ENCODE peak calls at places on chromosome 1, in nine cellular contexts. X is ovary, A is tibial nerve, M is lower leg skin, W is NT2/D1, R is mesendoderm, J is A549, L is heart left ventricle, S is fibroblast of pulmonary artery. V is an unnamed sample.
A peak's percentile ranks its signal among the peaks of the same experiment; 100 is the strongest.

GRCh38 chr1:23908453-23909341 is 4.5 kb downstream of the CNR2 start:
- DNase-seq in X (no peak), A (no peak), M (no peak), W (no peak), R (no peak), J (no peak), L (peak; percentile 29), S (no peak), V (no peak)

GRCh38 chr1:109272021-109272799 is 10.7 kb downstream of the PSRC1 start:
- DNase-seq in X (peak; percentile 48), A (no peak), M (no peak), W (no peak), R (no peak), J (no peak), L (no peak), S (no peak), V (peak; percentile 76)

GRCh38 chr1:226657788-226658537 is 81.1 kb downstream of the ITPKB start:
- DNase-seq in X (no peak), A (no peak), M (no peak), W (no peak), R (no peak), J (no peak), L (no peak), S (no peak), V (no peak)

GRCh38 chr1:192976576-192976975 is 82.6 kb downstream of the UCHL5 start:
- DNase-seq in X (no peak), A (no peak), M (no peak), W (no peak), R (no peak), J (no peak), L (no peak), S (no peak), V (no peak)

GRCh38 chr1:214717323-214717722 is 114.3 kb downstream of the CENPF start:
- DNase-seq in X (no peak), A (no peak), M (no peak), W (no peak), R (no peak), J (no peak), L (no peak), S (no peak), V (peak; percentile 38)

GRCh38 chr1:50959303-50959912 is 659 bp downstream of the FAF1 start:
- DNase-seq in X (no peak), A (peak; percentile 12), M (no peak), W (no peak), R (peak; percentile 55), J (no peak), L (no peak), S (peak; percentile 32), V (peak; percentile 55)

GRCh38 chr1:28297826-28298225 is 31.0 kb upstream of the MED18 start:
- DNase-seq in X (no peak), A (no peak), M (no peak), W (no peak), R (no peak), J (no peak), L (no peak), S (no peak), V (no peak)

GRCh38 chr1:81437649-81438048 is 363.1 kb upstream of the ADGRL2 start:
- DNase-seq in X (no peak), A (no peak), M (no peak), W (no peak), R (no peak), J (no peak), L (no peak), S (no peak), V (no peak)

GRCh38 chr1:229924639-229925038 is 142.4 kb upstream of the GALNT2 start:
- DNase-seq in X (no peak), A (no peak), M (no peak), W (no peak), R (no peak), J (no peak), L (no peak), S (no peak), V (no peak)

GRCh38 chr1:209627349-209628196 is 24.7 kb downstream of the LAMB3 start:
- DNase-seq in X (peak; percentile 90), A (peak; percentile 81), M (peak; percentile 55), W (peak; percentile 92), R (peak; percentile 91), J (peak; percentile 69), L (peak; percentile 79), S (peak; percentile 77), V (peak; percentile 90)

GRCh38 chr1:86825294-86825693 is 88.6 kb downstream of the SELENOF start:
- DNase-seq in X (no peak), A (no peak), M (no peak), W (no peak), R (no peak), J (no peak), L (no peak), S (peak; percentile 25), V (peak; percentile 52)

GRCh38 chr1:2240251-2241156 is 12.4 kb downstream of the SKI start:
- DNase-seq in X (peak; percentile 68), A (peak; percentile 69), M (peak; percentile 60), W (no peak), R (no peak), J (no peak), L (peak; percentile 76), S (peak; percentile 67), V (no peak)

DNA sequence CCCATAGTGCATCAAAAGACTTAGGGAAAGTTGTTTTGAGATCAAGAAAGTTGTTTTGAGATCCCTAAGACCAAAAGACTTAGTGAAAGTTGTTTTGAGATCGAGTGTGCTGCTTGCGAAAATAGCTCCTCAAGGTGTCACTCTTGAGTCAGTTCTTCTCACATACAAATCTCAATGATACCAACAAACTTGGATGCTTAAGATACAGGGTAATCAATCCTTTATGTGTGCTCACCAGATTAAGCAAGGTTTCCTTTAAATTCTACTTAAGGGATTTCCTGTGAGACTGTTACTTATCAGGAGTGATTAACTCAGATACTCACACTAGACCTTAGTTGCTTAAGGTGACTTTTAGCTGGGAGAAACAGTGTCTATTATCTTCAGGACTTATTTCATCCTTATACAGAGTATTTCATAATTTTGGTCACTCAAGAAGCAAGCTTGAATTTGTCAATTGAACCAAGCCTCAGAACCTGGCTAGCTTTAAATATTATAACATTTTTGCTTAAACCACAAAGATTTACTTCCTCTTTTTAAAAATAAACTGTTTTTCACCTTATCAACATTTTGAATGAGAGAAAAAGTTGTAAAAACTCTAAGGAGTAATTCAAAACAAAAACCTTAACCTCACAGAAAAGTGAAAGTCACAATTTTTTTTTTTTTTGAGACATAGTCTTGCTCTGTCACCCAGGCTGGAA is 8.0 kb upstream of the RLF start:
- DNase-seq in X (no peak), A (peak; percentile 37), M (no peak), W (peak; percentile 44), R (peak; percentile 76), J (peak; percentile 61), L (no peak), S (peak; percentile 82), V (peak; percentile 16)
- H3K4me3 ChIP-seq in X (no peak overlapping the region), A (no peak overlapping the region), M (no peak overlapping the region), W (no peak overlapping the region), R (no peak overlapping the region), J (no peak overlapping the region), L (no peak overlapping the region), S (peak overlapping the region; percentile 9), V (no peak overlapping the region)

GRCh38 chr1:221712776-221713431 is 29.0 kb downstream of the DUSP10 start:
- DNase-seq in X (no peak), A (no peak), M (no peak), W (no peak), R (no peak), J (no peak), L (no peak), S (no peak), V (no peak)

GRCh38 chr1:221712198-221712684 is 29.6 kb downstream of the DUSP10 start:
- DNase-seq in X (no peak), A (no peak), M (peak; percentile 33), W (no peak), R (no peak), J (peak; percentile 75), L (no peak), S (peak; percentile 78), V (peak; percentile 17)

GRCh38 chr1:221711156-221711577 is 30.7 kb downstream of the DUSP10 start:
- DNase-seq in X (no peak), A (no peak), M (no peak), W (no peak), R (no peak), J (no peak), L (no peak), S (no peak), V (no peak)

GRCh38 chr1:221709854-221710253 is 32.0 kb downstream of the DUSP10 start:
- DNase-seq in X (no peak), A (no peak), M (no peak), W (no peak), R (no peak), J (no peak), L (no peak), S (no peak), V (no peak)

DNA sequence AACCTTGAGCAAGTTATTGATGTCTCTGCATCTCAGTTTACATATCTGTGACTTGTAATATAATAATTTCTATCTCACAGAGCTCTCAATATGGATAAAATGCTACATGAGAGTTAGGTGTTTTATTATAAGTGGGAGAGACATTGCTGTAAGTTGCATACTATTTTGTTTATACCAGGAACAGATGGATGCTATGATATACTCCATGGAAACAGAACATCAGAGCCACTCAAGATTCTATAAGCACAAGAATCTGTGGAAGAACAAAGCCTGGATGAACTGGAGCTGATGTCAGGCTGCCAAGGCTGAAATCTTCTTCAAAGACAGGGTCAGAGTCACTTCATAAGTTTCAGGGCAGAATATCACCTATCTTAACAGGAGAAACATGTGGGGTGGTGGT is 30.2 kb downstream of the DUSP10 start:
- DNase-seq in X (no peak), A (no peak), M (no peak), W (no peak), R (no peak), J (no peak), L (no peak), S (no peak), V (no peak)
- H3K4me3 ChIP-seq in X (no peak overlapping the region), A (no peak overlapping the region), M (no peak overlapping the region), W (no peak overlapping the region), R (no peak overlapping the region), J (no peak overlapping the region), L (no peak overlapping the region), S (no peak overlapping the region), V (no peak overlapping the region)

DNA sequence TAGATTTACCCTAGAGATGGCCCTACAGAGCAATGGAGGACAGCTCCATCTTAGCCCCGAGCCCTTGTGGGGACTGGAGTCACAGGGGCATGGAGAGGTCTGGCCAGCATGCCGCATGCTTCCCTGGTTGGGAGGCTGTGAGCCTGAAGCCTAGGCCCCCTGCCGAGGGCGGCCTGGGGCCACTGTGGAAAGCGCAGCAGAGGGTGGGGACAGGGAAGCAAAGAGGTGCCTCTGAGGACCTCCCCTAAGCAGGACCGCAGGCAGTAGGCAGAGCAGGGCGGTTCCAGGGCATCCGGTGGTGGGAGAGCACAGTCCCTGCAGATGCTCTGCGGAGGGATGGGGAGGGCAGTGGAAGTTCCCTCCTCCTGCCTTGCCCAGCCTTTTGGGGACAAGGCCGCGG is 26.5 kb upstream of the PEF1 start:
- DNase-seq in X (no peak), A (no peak), M (no peak), W (no peak), R (no peak), J (no peak), L (no peak), S (no peak), V (no peak)
- H3K4me3 ChIP-seq in X (no peak overlapping the region), A (no peak overlapping the region), M (no peak overlapping the region), W (no peak overlapping the region), R (no peak overlapping the region), J (no peak overlapping the region), L (no peak overlapping the region), S (no peak overlapping the region), V (no peak overlapping the region)

DNA sequence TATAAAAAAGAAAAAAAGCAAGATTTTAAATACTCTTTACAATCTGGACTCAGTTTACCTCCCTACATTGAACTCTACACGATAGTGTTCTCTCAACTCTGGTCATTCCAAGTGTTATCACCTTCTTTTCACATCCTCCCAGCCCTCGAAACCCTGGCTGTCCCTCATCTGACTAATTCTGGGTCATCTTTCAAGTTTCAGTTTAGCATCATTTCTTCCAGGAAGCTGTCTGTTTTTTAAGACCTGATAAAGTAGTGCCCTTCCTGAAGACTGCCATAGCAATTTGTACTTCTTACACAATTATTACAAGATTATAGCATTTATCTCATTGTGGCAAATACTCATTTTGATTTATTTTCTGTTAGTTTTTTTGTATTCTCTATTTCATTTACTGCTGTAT is 1.2 kb downstream of the ALG14 start:
- DNase-seq in X (no peak), A (no peak), M (no peak), W (no peak), R (no peak), J (no peak), L (no peak), S (no peak), V (no peak)
- H3K4me3 ChIP-seq in X (peak overlapping the region; percentile 67), A (peak overlapping the region; percentile 74), M (no peak overlapping the region), W (peak overlapping the region; percentile 81), R (no peak overlapping the region), J (peak overlapping the region; percentile 62), L (no peak overlapping the region), S (peak overlapping the region; percentile 77), V (no peak overlapping the region)

V was measured in SJCRH30.